ENCODE peak calls at places on chromosomes 4 and X, in eight cellular contexts. One of them, this sample, is unnamed.
A peak's percentile ranks its signal among the peaks of the same experiment; 100 is the strongest.

GRCh38 chrX:21723097-21723496 is 34.8 kb downstream of the SMPX start:
- DNase-seq in GM23248: peak; percentile 46
- DNase-seq in cardiac muscle cell: peak; percentile 55
- DNase-seq in endodermal cell: peak; percentile 67
- DNase-seq in Peyer's patch: no peak
- DNase-seq in psoas muscle: no peak
- DNase-seq in Karpas-422: no peak
- DNase-seq in naive thymus-derived CD4-positive, alpha-beta T cell: no peak
- DNase-seq in this sample: no peak

GRCh38 chrX:78168065-78168464 is 28.6 kb upstream of the TAF9B start:
- DNase-seq in GM23248: peak; percentile 9
- DNase-seq in cardiac muscle cell: no peak
- DNase-seq in endodermal cell: no peak
- DNase-seq in Peyer's patch: no peak
- DNase-seq in psoas muscle: no peak
- DNase-seq in Karpas-422: no peak
- DNase-seq in naive thymus-derived CD4-positive, alpha-beta T cell: no peak
- DNase-seq in this sample: no peak

GRCh38 chr4:62644372-62644771 is 1444.2 kb downstream of the ADGRL3 start:
- DNase-seq in GM23248: no peak
- DNase-seq in cardiac muscle cell: peak; percentile 60
- DNase-seq in endodermal cell: peak; percentile 59
- DNase-seq in Peyer's patch: no peak
- DNase-seq in psoas muscle: no peak
- DNase-seq in Karpas-422: peak; percentile 66
- DNase-seq in naive thymus-derived CD4-positive, alpha-beta T cell: no peak
- DNase-seq in this sample: no peak

GRCh38 chr4:8759987-8760386 is 111.7 kb downstream of the HMX1 start:
- DNase-seq in GM23248: no peak
- DNase-seq in cardiac muscle cell: no peak
- DNase-seq in endodermal cell: peak; percentile 34
- DNase-seq in Peyer's patch: peak; percentile 8
- DNase-seq in psoas muscle: no peak
- DNase-seq in Karpas-422: no peak
- DNase-seq in naive thymus-derived CD4-positive, alpha-beta T cell: no peak
- DNase-seq in this sample: peak; percentile 16

GRCh38 chrX:34467437-34467836 is 189.6 kb downstream of the TMEM47 start:
- DNase-seq in GM23248: no peak
- DNase-seq in cardiac muscle cell: no peak
- DNase-seq in endodermal cell: no peak
- DNase-seq in Peyer's patch: no peak
- DNase-seq in psoas muscle: no peak
- DNase-seq in Karpas-422: no peak
- DNase-seq in naive thymus-derived CD4-positive, alpha-beta T cell: no peak
- DNase-seq in this sample: no peak

GRCh38 chr4:79585330-79585729 is 177.3 kb upstream of the GK2 start:
- DNase-seq in GM23248: no peak
- DNase-seq in cardiac muscle cell: peak; percentile 7
- DNase-seq in endodermal cell: no peak
- DNase-seq in Peyer's patch: no peak
- DNase-seq in psoas muscle: no peak
- DNase-seq in Karpas-422: no peak
- DNase-seq in naive thymus-derived CD4-positive, alpha-beta T cell: no peak
- DNase-seq in this sample: no peak

GRCh38 chrX:39766085-39766726 is 331.6 kb downstream of the BCOR start:
- DNase-seq in GM23248: no peak
- DNase-seq in cardiac muscle cell: no peak
- DNase-seq in endodermal cell: peak; percentile 69
- DNase-seq in Peyer's patch: no peak
- DNase-seq in psoas muscle: no peak
- DNase-seq in Karpas-422: no peak
- DNase-seq in naive thymus-derived CD4-positive, alpha-beta T cell: peak; percentile 49
- DNase-seq in this sample: no peak

GRCh38 chrX:131763674-131764073 is 219.8 kb downstream of the OR13H1 start:
- DNase-seq in GM23248: peak; percentile 11
- DNase-seq in cardiac muscle cell: no peak
- DNase-seq in endodermal cell: no peak
- DNase-seq in Peyer's patch: no peak
- DNase-seq in psoas muscle: peak; percentile 79
- DNase-seq in Karpas-422: peak; percentile 98
- DNase-seq in naive thymus-derived CD4-positive, alpha-beta T cell: peak; percentile 83
- DNase-seq in this sample: no peak

GRCh38 chr4:3248811-3249661 is at the start of gene MSANTD1:
- DNase-seq in GM23248: peak; percentile 68
- DNase-seq in cardiac muscle cell: no peak
- DNase-seq in endodermal cell: no peak
- DNase-seq in Peyer's patch: no peak
- DNase-seq in psoas muscle: no peak
- DNase-seq in Karpas-422: no peak
- DNase-seq in naive thymus-derived CD4-positive, alpha-beta T cell: no peak
- DNase-seq in this sample: no peak

GRCh38 chr4:15488658-15489470 is 19.2 kb downstream of the CC2D2A start:
- DNase-seq in GM23248: peak; percentile 41
- DNase-seq in cardiac muscle cell: no peak
- DNase-seq in endodermal cell: no peak
- DNase-seq in Peyer's patch: no peak
- DNase-seq in psoas muscle: no peak
- DNase-seq in Karpas-422: no peak
- DNase-seq in naive thymus-derived CD4-positive, alpha-beta T cell: no peak
- DNase-seq in this sample: no peak

GRCh38 chr4:8176547-8177399 is 18.2 kb upstream of the ABLIM2 start:
- DNase-seq in GM23248: peak; percentile 75
- DNase-seq in cardiac muscle cell: peak; percentile 78
- DNase-seq in endodermal cell: peak; percentile 88
- DNase-seq in Peyer's patch: no peak
- DNase-seq in psoas muscle: peak; percentile 74
- DNase-seq in Karpas-422: peak; percentile 75
- DNase-seq in naive thymus-derived CD4-positive, alpha-beta T cell: peak; percentile 37
- DNase-seq in this sample: peak; percentile 68

GRCh38 chr4:22556411-22556969 is 40.6 kb upstream of the ADGRA3 start:
- DNase-seq in GM23248: no peak
- DNase-seq in cardiac muscle cell: no peak
- DNase-seq in endodermal cell: no peak
- DNase-seq in Peyer's patch: peak; percentile 58
- DNase-seq in psoas muscle: no peak
- DNase-seq in Karpas-422: no peak
- DNase-seq in naive thymus-derived CD4-positive, alpha-beta T cell: no peak
- DNase-seq in this sample: no peak

GRCh38 chrX:920234-920799 is 289.7 kb downstream of the SHOX start:
- DNase-seq in GM23248: peak; percentile 39
- DNase-seq in cardiac muscle cell: no peak
- DNase-seq in endodermal cell: no peak
- DNase-seq in Peyer's patch: no peak
- DNase-seq in psoas muscle: no peak
- DNase-seq in Karpas-422: no peak
- DNase-seq in naive thymus-derived CD4-positive, alpha-beta T cell: no peak
- DNase-seq in this sample: no peak

GRCh38 chr4:99574530-99575314 is at the start of gene MTTP:
- DNase-seq in GM23248: no peak
- DNase-seq in cardiac muscle cell: no peak
- DNase-seq in endodermal cell: no peak
- DNase-seq in Peyer's patch: no peak
- DNase-seq in psoas muscle: no peak
- DNase-seq in Karpas-422: peak; percentile 50
- DNase-seq in naive thymus-derived CD4-positive, alpha-beta T cell: no peak
- DNase-seq in this sample: no peak

GRCh38 chrX:132532955-132533354 is 44.1 kb upstream of the MBNL3 start:
- DNase-seq in GM23248: peak; percentile 2
- DNase-seq in cardiac muscle cell: no peak
- DNase-seq in endodermal cell: no peak
- DNase-seq in Peyer's patch: no peak
- DNase-seq in psoas muscle: no peak
- DNase-seq in Karpas-422: no peak
- DNase-seq in naive thymus-derived CD4-positive, alpha-beta T cell: no peak
- DNase-seq in this sample: no peak

GRCh38 chr4:95045429-95045828 is 287.7 kb downstream of the BMPR1B start:
- DNase-seq in GM23248: no peak
- DNase-seq in cardiac muscle cell: no peak
- DNase-seq in endodermal cell: no peak
- DNase-seq in Peyer's patch: no peak
- DNase-seq in psoas muscle: no peak
- DNase-seq in Karpas-422: no peak
- DNase-seq in naive thymus-derived CD4-positive, alpha-beta T cell: no peak
- DNase-seq in this sample: no peak

GRCh38 chr4:79576480-79576803 is 168.4 kb upstream of the GK2 start:
- DNase-seq in GM23248: peak; percentile 58
- DNase-seq in cardiac muscle cell: peak; percentile 65
- DNase-seq in endodermal cell: no peak
- DNase-seq in Peyer's patch: no peak
- DNase-seq in psoas muscle: no peak
- DNase-seq in Karpas-422: peak; percentile 51
- DNase-seq in naive thymus-derived CD4-positive, alpha-beta T cell: no peak
- DNase-seq in this sample: no peak

GRCh38 chr4:73593631-73594241 is 26.5 kb downstream of the RASSF6 start:
- DNase-seq in GM23248: peak; percentile 63
- DNase-seq in cardiac muscle cell: peak; percentile 43
- DNase-seq in endodermal cell: no peak
- DNase-seq in Peyer's patch: no peak
- DNase-seq in psoas muscle: no peak
- DNase-seq in Karpas-422: peak; percentile 83
- DNase-seq in naive thymus-derived CD4-positive, alpha-beta T cell: no peak
- DNase-seq in this sample: no peak

GRCh38 chr4:73600917-73601316 is 19.3 kb downstream of the RASSF6 start:
- DNase-seq in GM23248: no peak
- DNase-seq in cardiac muscle cell: no peak
- DNase-seq in endodermal cell: no peak
- DNase-seq in Peyer's patch: no peak
- DNase-seq in psoas muscle: no peak
- DNase-seq in Karpas-422: no peak
- DNase-seq in naive thymus-derived CD4-positive, alpha-beta T cell: no peak
- DNase-seq in this sample: no peak

GRCh38 chr4:73599182-73599581 is 21.1 kb downstream of the RASSF6 start:
- DNase-seq in GM23248: peak; percentile 31
- DNase-seq in cardiac muscle cell: no peak
- DNase-seq in endodermal cell: peak; percentile 90
- DNase-seq in Peyer's patch: peak; percentile 77
- DNase-seq in psoas muscle: no peak
- DNase-seq in Karpas-422: no peak
- DNase-seq in naive thymus-derived CD4-positive, alpha-beta T cell: no peak
- DNase-seq in this sample: no peak

GRCh38 chr4:73596001-73596400 is 24.2 kb downstream of the RASSF6 start:
- DNase-seq in GM23248: no peak
- DNase-seq in cardiac muscle cell: no peak
- DNase-seq in endodermal cell: no peak
- DNase-seq in Peyer's patch: no peak
- DNase-seq in psoas muscle: no peak
- DNase-seq in Karpas-422: no peak
- DNase-seq in naive thymus-derived CD4-positive, alpha-beta T cell: no peak
- DNase-seq in this sample: no peak

DNA sequence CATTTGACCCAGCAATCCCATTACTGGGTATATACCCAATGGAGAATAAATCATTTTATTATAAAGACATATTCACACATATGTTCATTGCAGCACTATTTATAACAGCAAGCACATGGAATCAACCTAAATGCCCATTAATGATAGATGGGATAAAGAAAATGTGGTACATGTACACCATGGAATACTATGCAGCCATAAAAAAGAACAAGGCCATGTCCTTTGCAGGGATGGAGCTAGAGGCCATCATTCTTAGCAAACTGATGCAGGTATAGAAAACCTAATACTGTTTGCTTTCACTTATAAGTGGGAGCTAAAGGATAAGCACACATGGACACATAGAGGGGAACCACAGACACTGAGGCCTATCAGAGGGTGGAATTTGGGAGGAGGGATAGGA is 22.6 kb downstream of the RASSF6 start:
- DNase-seq in GM23248: no peak
- DNase-seq in cardiac muscle cell: no peak
- DNase-seq in endodermal cell: no peak
- DNase-seq in Peyer's patch: no peak
- DNase-seq in psoas muscle: no peak
- DNase-seq in Karpas-422: no peak
- DNase-seq in naive thymus-derived CD4-positive, alpha-beta T cell: no peak
- DNase-seq in this sample: no peak
- H3K27ac ChIP-seq in GM23248: no peak overlapping the region
- H3K27ac ChIP-seq in cardiac muscle cell: no peak overlapping the region
- H3K27ac ChIP-seq in endodermal cell: no peak overlapping the region
- H3K27ac ChIP-seq in Peyer's patch: no peak overlapping the region
- H3K27ac ChIP-seq in psoas muscle: no peak overlapping the region
- H3K27ac ChIP-seq in Karpas-422: no peak overlapping the region
- H3K27ac ChIP-seq in naive thymus-derived CD4-positive, alpha-beta T cell: no peak overlapping the region
- H3K27ac ChIP-seq in this sample: no peak overlapping the region

DNA sequence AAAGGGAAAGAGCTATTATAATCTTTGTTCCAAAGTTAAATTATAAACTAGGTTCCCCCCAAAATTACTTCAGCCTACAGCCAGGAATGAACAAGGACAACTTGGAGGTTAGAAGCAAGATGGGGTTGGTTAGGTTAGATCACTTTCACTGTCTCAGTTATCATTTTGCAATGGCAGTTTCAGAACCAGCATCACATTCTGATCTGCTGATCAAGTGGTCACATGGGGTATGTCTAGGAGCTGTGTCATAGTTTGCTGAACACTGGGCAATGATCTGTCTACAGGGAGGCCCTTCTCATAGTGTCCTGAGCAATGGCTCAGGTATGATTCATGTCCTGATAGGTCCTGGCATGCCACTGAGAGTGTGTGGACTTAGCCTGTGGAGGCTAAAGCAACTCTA is 41.6 kb upstream of the XIAP start:
- DNase-seq in GM23248: peak; percentile 88
- DNase-seq in cardiac muscle cell: no peak
- DNase-seq in endodermal cell: no peak
- DNase-seq in Peyer's patch: no peak
- DNase-seq in psoas muscle: no peak
- DNase-seq in Karpas-422: no peak
- DNase-seq in naive thymus-derived CD4-positive, alpha-beta T cell: no peak
- DNase-seq in this sample: no peak
- H3K27ac ChIP-seq in GM23248: peak overlapping the region; percentile 69
- H3K27ac ChIP-seq in cardiac muscle cell: no peak overlapping the region
- H3K27ac ChIP-seq in endodermal cell: no peak overlapping the region
- H3K27ac ChIP-seq in Peyer's patch: peak overlapping the region; percentile 75
- H3K27ac ChIP-seq in psoas muscle: no peak overlapping the region
- H3K27ac ChIP-seq in Karpas-422: no peak overlapping the region
- H3K27ac ChIP-seq in naive thymus-derived CD4-positive, alpha-beta T cell: no peak overlapping the region
- H3K27ac ChIP-seq in this sample: no peak overlapping the region

GRCh38 chr4:24089831-24090531 is 200.1 kb upstream of the PPARGC1A start:
- DNase-seq in GM23248: peak; percentile 50
- DNase-seq in cardiac muscle cell: no peak
- DNase-seq in endodermal cell: no peak
- DNase-seq in Peyer's patch: no peak
- DNase-seq in psoas muscle: no peak
- DNase-seq in Karpas-422: no peak
- DNase-seq in naive thymus-derived CD4-positive, alpha-beta T cell: no peak
- DNase-seq in this sample: no peak
- H3K27ac ChIP-seq in GM23248: peak overlapping the region; percentile 18
- H3K27ac ChIP-seq in cardiac muscle cell: no peak overlapping the region
- H3K27ac ChIP-seq in endodermal cell: no peak overlapping the region
- H3K27ac ChIP-seq in Peyer's patch: no peak overlapping the region
- H3K27ac ChIP-seq in psoas muscle: no peak overlapping the region
- H3K27ac ChIP-seq in Karpas-422: no peak overlapping the region
- H3K27ac ChIP-seq in naive thymus-derived CD4-positive, alpha-beta T cell: no peak overlapping the region
- H3K27ac ChIP-seq in this sample: no peak overlapping the region

DNA sequence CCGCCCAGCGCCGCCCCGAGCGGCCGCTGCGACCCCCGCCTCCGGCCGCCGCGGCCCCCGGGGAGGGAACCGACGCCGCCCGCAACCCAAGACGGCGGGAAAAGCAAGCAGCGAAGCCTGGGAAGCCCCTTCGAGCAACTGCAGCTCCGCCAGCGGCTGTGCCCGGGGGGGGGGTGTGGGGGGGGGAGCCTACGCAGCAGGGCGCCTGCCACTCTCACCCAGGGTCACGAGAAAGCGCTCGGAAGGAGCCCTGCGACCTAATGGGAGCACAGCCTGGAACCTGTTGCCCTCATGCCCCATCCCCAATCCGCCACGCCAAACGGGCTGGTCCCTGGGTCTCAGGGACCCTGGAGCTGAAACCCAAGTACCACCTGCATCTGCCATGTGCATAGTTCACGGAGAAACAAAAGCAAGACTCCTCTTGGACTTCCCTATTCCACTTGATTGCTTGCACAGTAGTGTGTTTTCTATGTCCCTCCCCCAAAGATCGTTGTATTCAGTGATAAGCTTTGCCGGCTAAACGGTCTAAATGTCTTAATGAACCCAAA is 318 bp upstream of the GAB3 start:
- DNase-seq in GM23248: no peak
- DNase-seq in cardiac muscle cell: peak; percentile 9
- DNase-seq in endodermal cell: peak; percentile 46
- DNase-seq in Peyer's patch: no peak
- DNase-seq in psoas muscle: no peak
- DNase-seq in Karpas-422: no peak
- DNase-seq in naive thymus-derived CD4-positive, alpha-beta T cell: no peak
- DNase-seq in this sample: peak; percentile 68
- H3K27ac ChIP-seq in GM23248: no peak overlapping the region
- H3K27ac ChIP-seq in cardiac muscle cell: no peak overlapping the region
- H3K27ac ChIP-seq in endodermal cell: no peak overlapping the region
- H3K27ac ChIP-seq in Peyer's patch: peak overlapping the region; percentile 78
- H3K27ac ChIP-seq in psoas muscle: no peak overlapping the region
- H3K27ac ChIP-seq in Karpas-422: no peak overlapping the region
- H3K27ac ChIP-seq in naive thymus-derived CD4-positive, alpha-beta T cell: no peak overlapping the region
- H3K27ac ChIP-seq in this sample: peak overlapping the region; percentile 87

This sample was measured in upper lobe of right lung.